ENCODE peak calls at places on chromosomes 13 and 19, in seven cellular contexts. One of them, this sample, is unnamed.

GRCh38 chr13:32087955-32088747 is 56.6 kb downstream of the FRY start:
- DNase-seq in SW 1271: no peak
- DNase-seq in brain microvascular endothelial cell: no peak
- DNase-seq in choroid plexus epithelial cell: peak
- DNase-seq in ovary: no peak
- DNase-seq in amniotic stem cell: peak
- DNase-seq in Karpas-422: no peak
- DNase-seq in this sample: no peak

GRCh38 chr13:64417609-64418008 is 2812.5 kb downstream of the PCDH9 start:
- DNase-seq in Karpas-422: no peak
- DNase-seq in amniotic stem cell: no peak
- DNase-seq in ovary: no peak
- DNase-seq in SW 1271: no peak
- DNase-seq in brain microvascular endothelial cell: no peak
- DNase-seq in choroid plexus epithelial cell: no peak
- DNase-seq in this sample: no peak

GRCh38 chr19:45283443-45284033 is 32.5 kb downstream of the MARK4 start:
- DNase-seq in SW 1271: no peak
- DNase-seq in Karpas-422: no peak
- DNase-seq in ovary: no peak
- DNase-seq in amniotic stem cell: no peak
- DNase-seq in brain microvascular endothelial cell: no peak
- DNase-seq in choroid plexus epithelial cell: no peak
- DNase-seq in this sample: no peak

GRCh38 chr13:49869514-49869913 is 66.6 kb downstream of the SPRYD7 start:
- DNase-seq in amniotic stem cell: no peak
- DNase-seq in SW 1271: no peak
- DNase-seq in brain microvascular endothelial cell: peak
- DNase-seq in Karpas-422: peak
- DNase-seq in choroid plexus epithelial cell: peak
- DNase-seq in ovary: no peak
- DNase-seq in this sample: peak

GRCh38 chr13:113970810-113971470 is 2.9 kb downstream of the C13orf46 start:
- DNase-seq in ovary: no peak
- DNase-seq in SW 1271: no peak
- DNase-seq in Karpas-422: no peak
- DNase-seq in amniotic stem cell: no peak
- DNase-seq in brain microvascular endothelial cell: no peak
- DNase-seq in choroid plexus epithelial cell: peak
- DNase-seq in this sample: no peak

GRCh38 chr19:6354098-6354674 is 7.1 kb upstream of the CLPP start:
- DNase-seq in brain microvascular endothelial cell: no peak
- DNase-seq in choroid plexus epithelial cell: peak
- DNase-seq in amniotic stem cell: no peak
- DNase-seq in ovary: no peak
- DNase-seq in SW 1271: no peak
- DNase-seq in Karpas-422: no peak
- DNase-seq in this sample: peak

GRCh38 chr13:101150998-101151397 is 265.3 kb downstream of the NALCN start:
- DNase-seq in choroid plexus epithelial cell: peak
- DNase-seq in brain microvascular endothelial cell: peak
- DNase-seq in Karpas-422: peak
- DNase-seq in amniotic stem cell: no peak
- DNase-seq in SW 1271: no peak
- DNase-seq in ovary: no peak
- DNase-seq in this sample: no peak

GRCh38 chr13:107360010-107360409 is 792.1 kb upstream of the ARGLU1 start:
- DNase-seq in amniotic stem cell: no peak
- DNase-seq in choroid plexus epithelial cell: no peak
- DNase-seq in ovary: no peak
- DNase-seq in brain microvascular endothelial cell: no peak
- DNase-seq in Karpas-422: no peak
- DNase-seq in SW 1271: no peak
- DNase-seq in this sample: no peak

GRCh38 chr13:98909016-98909415 is 68.8 kb downstream of the DOCK9 start:
- DNase-seq in SW 1271: no peak
- DNase-seq in ovary: no peak
- DNase-seq in Karpas-422: no peak
- DNase-seq in choroid plexus epithelial cell: no peak
- DNase-seq in brain microvascular endothelial cell: peak
- DNase-seq in amniotic stem cell: no peak
- DNase-seq in this sample: no peak

GRCh38 chr19:17753976-17754375 is 2.7 kb downstream of the FCHO1 start:
- DNase-seq in choroid plexus epithelial cell: no peak
- DNase-seq in amniotic stem cell: no peak
- DNase-seq in SW 1271: no peak
- DNase-seq in brain microvascular endothelial cell: no peak
- DNase-seq in Karpas-422: no peak
- DNase-seq in ovary: no peak
- DNase-seq in this sample: peak

GRCh38 chr19:2577722-2578335 is 101.9 kb downstream of the GADD45B start:
- DNase-seq in brain microvascular endothelial cell: no peak
- DNase-seq in SW 1271: no peak
- DNase-seq in choroid plexus epithelial cell: peak
- DNase-seq in ovary: no peak
- DNase-seq in Karpas-422: no peak
- DNase-seq in amniotic stem cell: no peak
- DNase-seq in this sample: no peak

GRCh38 chr13:109547942-109548860 is 238.2 kb downstream of the IRS2 start:
- DNase-seq in SW 1271: no peak
- DNase-seq in Karpas-422: no peak
- DNase-seq in amniotic stem cell: no peak
- DNase-seq in choroid plexus epithelial cell: no peak
- DNase-seq in ovary: no peak
- DNase-seq in brain microvascular endothelial cell: no peak
- DNase-seq in this sample: no peak

GRCh38 chr19:4678881-4679379 is 8.8 kb upstream of the MYDGF start:
- DNase-seq in choroid plexus epithelial cell: peak
- DNase-seq in SW 1271: no peak
- DNase-seq in Karpas-422: peak
- DNase-seq in brain microvascular endothelial cell: peak
- DNase-seq in ovary: peak
- DNase-seq in amniotic stem cell: no peak
- DNase-seq in this sample: peak

GRCh38 chr13:26985285-26985878 is 186.2 kb downstream of the USP12 start:
- DNase-seq in choroid plexus epithelial cell: peak
- DNase-seq in amniotic stem cell: peak
- DNase-seq in brain microvascular endothelial cell: peak
- DNase-seq in Karpas-422: peak
- DNase-seq in ovary: peak
- DNase-seq in SW 1271: peak
- DNase-seq in this sample: peak

GRCh38 chr13:104962411-104962810 is 1573.1 kb downstream of the EFNB2 start:
- DNase-seq in Karpas-422: no peak
- DNase-seq in ovary: no peak
- DNase-seq in SW 1271: no peak
- DNase-seq in amniotic stem cell: no peak
- DNase-seq in choroid plexus epithelial cell: no peak
- DNase-seq in brain microvascular endothelial cell: no peak
- DNase-seq in this sample: no peak

GRCh38 chr13:98461525-98462240 is 115.2 kb downstream of the STK24 start:
- DNase-seq in ovary: no peak
- DNase-seq in amniotic stem cell: no peak
- DNase-seq in Karpas-422: no peak
- DNase-seq in brain microvascular endothelial cell: no peak
- DNase-seq in SW 1271: no peak
- DNase-seq in choroid plexus epithelial cell: no peak
- DNase-seq in this sample: no peak

GRCh38 chr19:14182481-14182880 is 23.5 kb downstream of the ADGRL1 start:
- DNase-seq in amniotic stem cell: no peak
- DNase-seq in ovary: no peak
- DNase-seq in SW 1271: no peak
- DNase-seq in Karpas-422: no peak
- DNase-seq in choroid plexus epithelial cell: no peak
- DNase-seq in brain microvascular endothelial cell: no peak
- DNase-seq in this sample: no peak

GRCh38 chr13:102724923-102725322 is 30.1 kb upstream of the METTL21C start:
- DNase-seq in brain microvascular endothelial cell: peak
- DNase-seq in SW 1271: no peak
- DNase-seq in amniotic stem cell: no peak
- DNase-seq in choroid plexus epithelial cell: peak
- DNase-seq in Karpas-422: peak
- DNase-seq in ovary: no peak
- DNase-seq in this sample: peak

GRCh38 chr19:4914736-4915501 is 5.6 kb downstream of the UHRF1 start:
- DNase-seq in choroid plexus epithelial cell: peak
- DNase-seq in amniotic stem cell: peak
- DNase-seq in ovary: no peak
- DNase-seq in SW 1271: peak
- DNase-seq in brain microvascular endothelial cell: peak
- DNase-seq in Karpas-422: no peak
- DNase-seq in this sample: no peak

GRCh38 chr19:33905473-33905936 is 108.8 kb downstream of the KCTD15 start:
- DNase-seq in SW 1271: no peak
- DNase-seq in Karpas-422: no peak
- DNase-seq in choroid plexus epithelial cell: peak
- DNase-seq in brain microvascular endothelial cell: peak
- DNase-seq in amniotic stem cell: no peak
- DNase-seq in ovary: no peak
- DNase-seq in this sample: no peak

GRCh38 chr19:10566658-10567410 is 1.0 kb upstream of the KRI1 start:
- DNase-seq in amniotic stem cell: no peak
- DNase-seq in brain microvascular endothelial cell: no peak
- DNase-seq in Karpas-422: peak
- DNase-seq in ovary: peak
- DNase-seq in SW 1271: no peak
- DNase-seq in choroid plexus epithelial cell: no peak
- DNase-seq in this sample: peak

GRCh38 chr19:33906578-33907335 is 110.1 kb downstream of the KCTD15 start:
- DNase-seq in choroid plexus epithelial cell: peak
- DNase-seq in ovary: peak
- DNase-seq in Karpas-422: no peak
- DNase-seq in brain microvascular endothelial cell: peak
- DNase-seq in SW 1271: no peak
- DNase-seq in amniotic stem cell: no peak
- DNase-seq in this sample: no peak

GRCh38 chr19:9139609-9140158 is 513 bp upstream of the ZNF317 start:
- DNase-seq in choroid plexus epithelial cell: no peak
- DNase-seq in amniotic stem cell: no peak
- DNase-seq in SW 1271: no peak
- DNase-seq in brain microvascular endothelial cell: no peak
- DNase-seq in Karpas-422: no peak
- DNase-seq in ovary: no peak
- DNase-seq in this sample: peak

GRCh38 chr19:56110515-56111448 is 10.3 kb downstream of the ZNF787 start:
- DNase-seq in SW 1271: no peak
- DNase-seq in brain microvascular endothelial cell: peak
- DNase-seq in choroid plexus epithelial cell: peak
- DNase-seq in amniotic stem cell: no peak
- DNase-seq in ovary: peak
- DNase-seq in Karpas-422: no peak
- DNase-seq in this sample: no peak

GRCh38 chr13:90395348-90395747 is 952.1 kb upstream of the MIR17HG start:
- DNase-seq in amniotic stem cell: no peak
- DNase-seq in SW 1271: no peak
- DNase-seq in Karpas-422: no peak
- DNase-seq in choroid plexus epithelial cell: no peak
- DNase-seq in brain microvascular endothelial cell: no peak
- DNase-seq in ovary: no peak
- DNase-seq in this sample: no peak

GRCh38 chr19:48644839-48645651 is 942 bp downstream of the CA11 start:
- DNase-seq in Karpas-422: peak
- DNase-seq in brain microvascular endothelial cell: peak
- DNase-seq in choroid plexus epithelial cell: peak
- DNase-seq in SW 1271: peak
- DNase-seq in amniotic stem cell: peak
- DNase-seq in ovary: peak
- DNase-seq in this sample: peak

GRCh38 chr13:92575782-92576181 is 650.8 kb upstream of the GPC6 start:
- DNase-seq in amniotic stem cell: no peak
- DNase-seq in ovary: no peak
- DNase-seq in SW 1271: no peak
- DNase-seq in choroid plexus epithelial cell: no peak
- DNase-seq in Karpas-422: no peak
- DNase-seq in brain microvascular endothelial cell: no peak
- DNase-seq in this sample: no peak

GRCh38 chr13:29480893-29481525 is 114.5 kb downstream of the SLC7A1 start:
- DNase-seq in amniotic stem cell: no peak
- DNase-seq in choroid plexus epithelial cell: no peak
- DNase-seq in brain microvascular endothelial cell: no peak
- DNase-seq in SW 1271: no peak
- DNase-seq in ovary: no peak
- DNase-seq in Karpas-422: no peak
- DNase-seq in this sample: no peak

GRCh38 chr19:9847087-9847671 is 12.1 kb downstream of the PIN1 start:
- DNase-seq in ovary: no peak
- DNase-seq in Karpas-422: peak
- DNase-seq in choroid plexus epithelial cell: peak
- DNase-seq in SW 1271: no peak
- DNase-seq in amniotic stem cell: peak
- DNase-seq in brain microvascular endothelial cell: peak
- DNase-seq in this sample: no peak

GRCh38 chr13:67299731-67300130 is 69.6 kb upstream of the PCDH9 start:
- DNase-seq in ovary: no peak
- DNase-seq in amniotic stem cell: no peak
- DNase-seq in Karpas-422: no peak
- DNase-seq in SW 1271: no peak
- DNase-seq in brain microvascular endothelial cell: peak
- DNase-seq in choroid plexus epithelial cell: peak
- DNase-seq in this sample: no peak

GRCh38 chr13:59706101-59706976 is 457.4 kb downstream of the DIAPH3 start:
- DNase-seq in SW 1271: no peak
- DNase-seq in choroid plexus epithelial cell: no peak
- DNase-seq in brain microvascular endothelial cell: no peak
- DNase-seq in amniotic stem cell: no peak
- DNase-seq in ovary: no peak
- DNase-seq in Karpas-422: no peak
- DNase-seq in this sample: no peak

GRCh38 chr13:40480012-40480914 is 186.2 kb downstream of the FOXO1 start:
- DNase-seq in amniotic stem cell: no peak
- DNase-seq in brain microvascular endothelial cell: no peak
- DNase-seq in Karpas-422: no peak
- DNase-seq in choroid plexus epithelial cell: no peak
- DNase-seq in ovary: peak
- DNase-seq in SW 1271: no peak
- DNase-seq in this sample: peak

GRCh38 chr13:35711909-35712308 is 235.4 kb upstream of the MAB21L1 start:
- DNase-seq in brain microvascular endothelial cell: no peak
- DNase-seq in choroid plexus epithelial cell: no peak
- DNase-seq in SW 1271: no peak
- DNase-seq in ovary: no peak
- DNase-seq in amniotic stem cell: no peak
- DNase-seq in Karpas-422: no peak
- DNase-seq in this sample: no peak

GRCh38 chr19:3132971-3133792 is 2.7 kb upstream of the GNA15 start:
- DNase-seq in choroid plexus epithelial cell: peak
- DNase-seq in amniotic stem cell: no peak
- DNase-seq in ovary: no peak
- DNase-seq in brain microvascular endothelial cell: peak
- DNase-seq in Karpas-422: no peak
- DNase-seq in SW 1271: no peak
- DNase-seq in this sample: no peak

GRCh38 chr13:90591927-90592268 is 755.6 kb upstream of the MIR17HG start:
- DNase-seq in amniotic stem cell: no peak
- DNase-seq in Karpas-422: no peak
- DNase-seq in choroid plexus epithelial cell: no peak
- DNase-seq in SW 1271: no peak
- DNase-seq in ovary: no peak
- DNase-seq in brain microvascular endothelial cell: no peak
- DNase-seq in this sample: no peak

GRCh38 chr13:28657784-28658538 is 969 bp upstream of the POMP start:
- DNase-seq in choroid plexus epithelial cell: peak
- DNase-seq in SW 1271: no peak
- DNase-seq in ovary: no peak
- DNase-seq in brain microvascular endothelial cell: no peak
- DNase-seq in Karpas-422: peak
- DNase-seq in amniotic stem cell: no peak
- DNase-seq in this sample: peak

GRCh38 chr19:45824531-45825262 is 9.6 kb upstream of the RSPH6A start:
- DNase-seq in ovary: no peak
- DNase-seq in brain microvascular endothelial cell: no peak
- DNase-seq in SW 1271: no peak
- DNase-seq in choroid plexus epithelial cell: no peak
- DNase-seq in Karpas-422: no peak
- DNase-seq in amniotic stem cell: no peak
- DNase-seq in this sample: no peak

GRCh38 chr19:21602105-21602658 is 96.8 kb downstream of the ZNF429 start:
- DNase-seq in amniotic stem cell: no peak
- DNase-seq in brain microvascular endothelial cell: no peak
- DNase-seq in SW 1271: no peak
- DNase-seq in ovary: no peak
- DNase-seq in choroid plexus epithelial cell: no peak
- DNase-seq in Karpas-422: no peak
- DNase-seq in this sample: no peak